ENCODE peak calls at places on chromosome 21, in six cellular contexts. W is lower lobe of right lung, J is coronary artery, K is GM06990, P is heart right ventricle, R is esophagus muscularis mucosa. X is an unnamed sample.

GRCh38 chr21:26842976-26843911 is 2.0 kb downstream of the ADAMTS1 start:
- DNase-seq in W (peak), J (peak), K (no peak), P (peak), R (peak), X (peak)

GRCh38 chr21:27277122-27277521 is 310.2 kb upstream of the ADAMTS5 start:
- DNase-seq in W (no peak), J (no peak), K (no peak), P (no peak), R (no peak), X (no peak)

GRCh38 chr21:36120304-36120902 is 14.5 kb upstream of the CBR3 start:
- DNase-seq in W (no peak), J (no peak), K (no peak), P (no peak), R (no peak), X (no peak)

GRCh38 chr21:35470522-35470921 is 421.4 kb upstream of the RUNX1 start:
- DNase-seq in W (no peak), J (no peak), K (no peak), P (no peak), R (no peak), X (no peak)

GRCh38 chr21:36126166-36126565 is 8.7 kb upstream of the CBR3 start:
- DNase-seq in W (no peak), J (no peak), K (no peak), P (no peak), R (no peak), X (no peak)

GRCh38 chr21:17250651-17251294 is 262.1 kb upstream of the CXADR start:
- DNase-seq in W (no peak), J (no peak), K (no peak), P (no peak), R (no peak), X (no peak)

GRCh38 chr21:36847189-36847588 is 119.3 kb downstream of the HLCS start:
- DNase-seq in W (no peak), J (no peak), K (no peak), P (no peak), R (no peak), X (peak)

GRCh38 chr21:37072239-37072987 is 458 bp downstream of the PIGP start:
- DNase-seq in W (no peak), J (no peak), K (no peak), P (peak), R (peak), X (peak)

GRCh38 chr21:29145354-29145782 is 14.9 kb downstream of the MAP3K7CL start:
- DNase-seq in W (no peak), J (no peak), K (no peak), P (no peak), R (no peak), X (peak)

GRCh38 chr21:28487455-28488070 is 505.1 kb downstream of the LTN1 start:
- DNase-seq in W (no peak), J (no peak), K (no peak), P (no peak), R (no peak), X (no peak)

GRCh38 chr21:40386301-40386911 is 460.6 kb downstream of the DSCAM start:
- DNase-seq in W (peak), J (no peak), K (no peak), P (peak), R (no peak), X (no peak)

GRCh38 chr21:13368200-13368599 is 241.4 kb upstream of the POTED start:
- DNase-seq in W (no peak), J (no peak), K (no peak), P (no peak), R (no peak), X (no peak)

GRCh38 chr21:26769613-26770188 is 75.5 kb downstream of the ADAMTS1 start:
- DNase-seq in W (no peak), J (no peak), K (no peak), P (no peak), R (no peak), X (no peak)

GRCh38 chr21:37074546-37074945 is 1.5 kb downstream of the TTC3 start:
- DNase-seq in W (no peak), J (no peak), K (no peak), P (no peak), R (no peak), X (no peak)

GRCh38 chr21:18298228-18298627 is 53.6 kb downstream of the CHODL start:
- DNase-seq in W (no peak), J (no peak), K (no peak), P (no peak), R (no peak), X (no peak)

GRCh38 chr21:29904359-29905282 is 35.2 kb downstream of the GRIK1 start:
- DNase-seq in W (no peak), J (no peak), K (no peak), P (no peak), R (no peak), X (no peak)

GRCh38 chr21:17900990-17901385 is 81.8 kb upstream of the C21orf91 start:
- DNase-seq in W (no peak), J (no peak), K (no peak), P (peak), R (no peak), X (no peak)

GRCh38 chr21:45876381-45877159 is 105.0 kb upstream of the COL6A1 start:
- DNase-seq in W (peak), J (no peak), K (no peak), P (no peak), R (no peak), X (no peak)

GRCh38 chr21:25791321-25791720 is 56.5 kb downstream of the GABPA start:
- DNase-seq in W (no peak), J (no peak), K (no peak), P (no peak), R (no peak), X (no peak)

DNA sequence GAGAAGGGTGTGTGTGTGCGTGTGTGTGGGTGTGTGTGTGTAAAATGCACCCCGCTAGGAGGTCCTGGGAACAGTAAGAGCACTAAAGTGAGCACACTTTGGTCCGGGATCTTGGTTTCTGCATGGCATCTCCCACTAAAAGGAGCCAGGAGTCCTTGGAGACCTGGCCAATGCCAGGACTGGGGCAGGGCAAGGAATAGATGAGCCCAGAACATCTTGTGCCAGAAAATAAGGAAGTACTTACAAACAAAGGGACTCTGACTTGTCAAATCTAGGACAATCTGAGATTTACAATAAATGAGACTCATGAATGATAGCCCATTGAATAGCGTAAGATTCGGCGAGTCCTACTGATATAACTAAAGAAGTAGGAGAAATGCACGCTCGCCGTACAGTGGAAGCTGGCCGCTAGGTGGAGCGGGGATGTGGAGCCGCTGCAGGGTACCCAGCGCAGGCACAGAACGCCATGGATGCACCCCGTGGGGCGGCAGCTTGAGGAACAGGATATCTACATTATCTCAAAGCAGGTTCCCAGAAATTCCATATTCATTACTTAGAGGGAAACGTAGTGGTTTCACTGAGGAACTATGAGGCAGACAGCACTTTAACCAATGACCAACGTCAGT is 7.1 kb downstream of the SLC37A1 start:
- DNase-seq in W (no peak), J (peak), K (no peak), P (no peak), R (no peak), X (no peak)
- TF ChIP-seq CTCF in W (no peak), J (no peak), K (no peak), P (no peak), R (no peak), X (peak)

GRCh38 chr21:22691643-22692042 is 1693.4 kb downstream of the NCAM2 start:
- DNase-seq in W (no peak), J (no peak), K (no peak), P (no peak), R (no peak), X (no peak)
- H3K4me3 ChIP-seq in W (no peak), J (no peak), K (no peak), P (no peak), R (no peak), X (no peak)

DNA sequence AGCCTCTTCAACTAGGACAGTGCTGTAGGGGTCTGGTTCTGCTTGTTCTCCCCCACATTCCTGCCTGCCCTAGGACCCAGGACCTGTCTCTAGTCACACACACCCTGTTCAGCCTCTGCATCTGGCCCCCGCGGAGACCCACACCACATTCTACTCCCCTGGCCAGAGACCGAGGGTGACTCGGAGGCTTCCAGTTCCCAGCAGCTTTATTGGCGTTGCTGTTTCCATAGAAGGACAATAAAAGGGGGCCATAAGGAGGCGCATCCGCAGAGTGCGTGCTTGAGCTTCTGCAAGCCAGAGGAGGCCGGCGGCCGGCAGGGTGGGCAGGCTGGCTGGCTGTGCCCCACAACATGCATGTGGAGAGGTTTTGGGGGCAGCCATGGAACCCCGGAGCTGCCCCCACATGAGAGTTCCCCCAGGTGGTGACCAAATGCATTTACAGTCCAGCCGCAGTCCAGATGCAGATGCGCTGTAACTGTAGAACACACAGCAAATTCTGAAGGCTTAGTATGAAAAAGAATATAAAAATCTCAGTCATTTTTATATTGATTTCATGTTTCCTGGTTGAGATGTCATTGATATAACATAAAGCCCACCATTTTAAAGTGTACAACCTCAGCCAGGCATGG is 52.4 kb downstream of the PDE9A start:
- DNase-seq in W (no peak), J (no peak), K (no peak), P (no peak), R (no peak), X (no peak)
- TF ChIP-seq CTCF in W (no peak), J (no peak), K (peak), P (no peak), R (no peak), X (no peak)

GRCh38 chr21:43020771-43021170 is 46.4 kb downstream of the PKNOX1 start:
- DNase-seq in W (no peak), J (no peak), K (no peak), P (no peak), R (no peak), X (peak)

GRCh38 chr21:43015906-43016540 is 41.7 kb downstream of the PKNOX1 start:
- DNase-seq in W (no peak), J (no peak), K (no peak), P (no peak), R (no peak), X (no peak)

GRCh38 chr21:43016728-43017127 is 42.4 kb downstream of the PKNOX1 start:
- DNase-seq in W (no peak), J (no peak), K (no peak), P (no peak), R (no peak), X (no peak)

GRCh38 chr21:43020177-43020576 is 45.8 kb downstream of the PKNOX1 start:
- DNase-seq in W (no peak), J (no peak), K (no peak), P (no peak), R (no peak), X (no peak)

GRCh38 chr21:43018519-43018918 is 44.2 kb downstream of the PKNOX1 start:
- DNase-seq in W (no peak), J (no peak), K (no peak), P (no peak), R (no peak), X (no peak)
- H3K4me3 ChIP-seq in W (no peak), J (no peak), K (no peak), P (no peak), R (no peak), X (no peak)

DNA sequence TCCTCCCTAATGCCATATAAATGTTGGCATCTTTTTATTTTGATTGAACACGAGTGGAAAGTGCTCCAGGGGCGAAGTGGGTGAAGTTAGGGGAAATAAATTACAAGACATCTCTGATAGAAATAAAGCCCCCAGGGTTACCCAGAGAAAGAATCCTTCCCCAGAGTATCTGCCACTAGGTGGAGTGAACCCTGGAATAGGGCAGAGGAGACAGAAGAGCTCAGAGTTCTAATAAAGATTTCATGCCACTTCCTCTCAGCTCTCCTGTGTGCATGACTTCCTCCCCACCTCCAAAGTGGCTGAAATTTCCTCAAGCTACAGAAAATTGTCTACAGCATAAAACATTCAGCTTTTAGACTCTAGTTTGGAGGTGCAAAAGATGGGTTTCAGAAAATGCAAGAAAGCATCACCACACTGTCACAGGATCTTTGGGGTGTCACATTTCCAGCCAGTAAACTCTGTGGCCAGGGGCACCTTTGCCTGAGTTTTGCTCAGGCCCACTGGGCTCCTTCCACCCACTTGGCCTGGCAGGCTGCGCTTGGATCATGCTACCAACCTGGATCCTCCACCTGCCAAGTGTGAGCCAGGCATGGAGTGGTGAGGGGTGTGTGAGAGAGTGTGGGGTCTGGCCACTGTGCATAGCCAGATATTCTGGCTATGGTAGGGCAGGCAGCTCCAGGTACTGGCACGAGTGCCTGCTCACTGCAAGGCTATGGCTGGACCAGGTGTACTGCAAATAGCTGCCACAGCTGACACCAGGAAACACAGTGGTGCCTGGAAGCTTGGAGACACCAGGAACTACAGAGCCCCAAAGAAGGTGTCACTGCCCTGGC is 208.8 kb upstream of the USP25 start:
- DNase-seq in W (no peak), J (no peak), K (no peak), P (no peak), R (no peak), X (no peak)
- TF ChIP-seq CTCF in W (peak), J (no peak), K (peak), P (no peak), R (no peak), X (peak)

DNA sequence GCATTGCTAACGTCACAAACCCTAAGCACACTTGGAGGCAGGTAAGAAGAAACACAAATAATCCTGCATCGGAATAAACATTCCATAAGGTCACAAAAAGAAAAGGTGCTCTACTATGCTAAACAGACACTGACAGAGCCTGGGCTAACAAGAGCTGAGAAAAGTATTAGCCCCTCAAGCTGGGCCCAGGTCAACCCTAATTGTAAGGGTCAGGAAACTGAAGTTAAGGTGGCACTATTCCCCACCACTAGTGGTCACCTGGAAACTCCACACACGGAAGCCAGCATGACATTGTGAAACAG is 1.3 kb downstream of the PTTG1IP start:
- DNase-seq in W (no peak), J (no peak), K (no peak), P (no peak), R (no peak), X (no peak)
- H3K4me3 ChIP-seq in W (peak), J (peak), K (peak), P (no peak), R (peak), X (peak)

GRCh38 chr21:38963006-38963405 is 157.3 kb downstream of the ETS2 start:
- DNase-seq in W (no peak), J (no peak), K (no peak), P (no peak), R (no peak), X (no peak)
- TF ChIP-seq CTCF in W (no peak), J (no peak), K (no peak), P (no peak), R (no peak), X (no peak)

GRCh38 chr21:33360871-33361602 is 36.3 kb downstream of the IFNAR1 start:
- DNase-seq in W (peak), J (peak), K (peak), P (peak), R (peak), X (peak)
- H3K4me3 ChIP-seq in W (peak), J (peak), K (peak), P (no peak), R (peak), X (peak)

GRCh38 chr21:34360488-34361241 is 3.1 kb upstream of the KCNE2 start:
- DNase-seq in W (no peak), J (peak), K (no peak), P (no peak), R (no peak), X (no peak)
- TF ChIP-seq CTCF in W (no peak), J (no peak), K (no peak), P (no peak), R (no peak), X (peak)

X was measured in epithelial cell of proximal tubule.